ENCODE peak calls at places on chromosomes 11 and 22, in five cellular contexts. N is H1, M is GM12891, I is GM12878, E is HepG2. C is an unnamed sample.

GRCh38 chr11:47768090-47768620 is 1.0 kb upstream of the FNBP4 start:
- DNase-seq in E (no peak), I (no peak), N (no peak), M (no peak), C (no peak)

GRCh38 chr11:65868076-65868667 is 4.4 kb downstream of the EFEMP2 start:
- DNase-seq in E (no peak), I (no peak), N (no peak), M (no peak), C (no peak)

GRCh38 chr22:28867191-28867590 is 16.2 kb upstream of the ZNRF3 start:
- DNase-seq in N (no peak), M (no peak), I (no peak), E (no peak), C (no peak)

GRCh38 chr11:23988381-23989006 is 508.4 kb upstream of the LUZP2 start:
- DNase-seq in M (no peak), I (no peak), E (peak), N (no peak), C (no peak)

GRCh38 chr11:35742707-35743454 is 80.3 kb downstream of the TRIM44 start:
- DNase-seq in M (no peak), I (no peak), E (no peak), N (no peak), C (no peak)

GRCh38 chr11:108754901-108755625 is 90.2 kb downstream of the DDX10 start:
- DNase-seq in M (no peak), N (no peak), E (no peak), I (no peak), C (no peak)

GRCh38 chr11:98572941-98573340 is 447.8 kb upstream of the CNTN5 start:
- DNase-seq in M (no peak), E (no peak), I (no peak), N (no peak), C (no peak)

GRCh38 chr22:17343766-17344165 is 25.5 kb upstream of the CECR2 start:
- DNase-seq in I (no peak), E (no peak), M (no peak), N (no peak), C (no peak)

GRCh38 chr22:44670220-44670983 is 31.6 kb upstream of the PRR5 start:
- DNase-seq in M (no peak), E (no peak), I (no peak), N (no peak), C (no peak)

GRCh38 chr22:41229730-41230398 is 10.9 kb downstream of the CHADL start:
- DNase-seq in I (no peak), N (no peak), M (no peak), E (no peak), C (no peak)

GRCh38 chr22:30810105-30810504 is 115.4 kb downstream of the OSBP2 start:
- DNase-seq in M (no peak), I (no peak), E (no peak), N (no peak), C (no peak)

GRCh38 chr11:121790435-121790834 is 325.6 kb downstream of the BLID start:
- DNase-seq in E (no peak), N (no peak), M (no peak), I (no peak), C (no peak)

GRCh38 chr11:121792185-121792584 is 323.8 kb downstream of the BLID start:
- DNase-seq in I (no peak), N (no peak), E (no peak), M (no peak), C (no peak)

GRCh38 chr11:121795206-121795605 is 320.8 kb downstream of the BLID start:
- DNase-seq in E (no peak), N (no peak), M (no peak), I (no peak), C (no peak)

GRCh38 chr11:121797496-121797895 is 318.5 kb downstream of the BLID start:
- DNase-seq in M (no peak), N (no peak), I (no peak), E (no peak), C (no peak)

DNA sequence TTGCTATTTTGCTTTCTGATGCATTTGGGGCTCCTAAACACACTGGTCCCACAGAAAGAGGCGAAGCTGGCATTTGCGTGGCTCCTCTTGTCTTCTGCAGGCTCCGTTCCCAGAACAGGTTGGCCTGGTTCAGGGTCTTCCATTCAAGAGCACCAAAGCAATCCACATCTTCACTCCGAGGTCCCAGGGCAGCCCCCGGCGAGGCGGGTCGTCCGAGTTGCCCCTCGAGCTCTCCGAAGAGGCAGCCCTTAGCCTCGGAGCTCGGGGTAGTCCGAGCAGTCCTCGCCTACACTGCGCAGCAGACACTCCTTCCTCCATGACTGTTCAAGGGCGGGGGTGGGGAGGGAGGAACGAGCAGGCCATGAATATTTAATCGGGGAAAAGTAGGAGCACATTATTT is 321.3 kb downstream of the BLID start:
- DNase-seq in E (no peak), I (no peak), N (no peak), M (no peak), C (no peak)
- TF ChIP-seq TAF1 in E (no peak), I (no peak), N (no peak), M (no peak), C (no peak)

GRCh38 chr11:114400222-114400973 is at the start of the genes C11orf71 and RBM7:
- DNase-seq in E (peak), I (peak), N (peak), M (peak), C (peak)
- TF ChIP-seq POLR2A in E (peak), I (peak), N (no peak), M (peak), C (peak)

GRCh38 chr11:34468209-34468841 is 29.6 kb downstream of the CAT start:
- DNase-seq in E (peak), N (peak), I (no peak), M (peak), C (peak)
- TF ChIP-seq TAF1 in E (no peak), N (no peak), I (no peak), M (no peak), C (no peak)

GRCh38 chr11:87368151-87368550 is 330.4 kb downstream of the TMEM135 start:
- DNase-seq in M (no peak), E (no peak), N (no peak), I (no peak), C (no peak)
- TF ChIP-seq POLR2A in M (no peak), E (no peak), N (no peak), I (no peak), C (no peak)

DNA sequence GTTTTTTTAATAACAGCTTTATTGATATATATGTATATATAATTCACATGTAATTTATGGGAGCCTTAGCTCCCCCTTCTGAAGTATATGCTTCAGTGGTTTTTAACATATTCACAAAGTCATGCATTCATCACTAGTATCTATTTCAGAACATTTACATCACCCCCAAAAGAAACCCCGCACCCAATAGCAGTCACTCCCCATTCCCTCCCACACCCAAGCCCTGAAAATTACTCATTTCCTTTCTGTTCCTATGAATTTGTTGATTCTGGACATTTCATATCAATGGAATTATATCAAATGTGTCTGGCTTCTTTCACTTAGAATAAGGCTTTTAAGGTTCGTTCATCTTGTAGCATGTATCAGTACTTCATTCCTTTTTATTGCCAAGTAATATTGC is 35.6 kb upstream of the SYT7 start:
- DNase-seq in I (no peak), M (no peak), N (no peak), E (no peak), C (no peak)
- TF ChIP-seq TAF1 in I (no peak), M (no peak), N (no peak), E (no peak), C (no peak)

GRCh38 chr11:73784734-73785133 is 2.9 kb upstream of the MRPL48 start:
- DNase-seq in N (no peak), I (no peak), M (no peak), E (no peak), C (no peak)

GRCh38 chr11:73781303-73781702 is 6.4 kb upstream of the MRPL48 start:
- DNase-seq in N (no peak), M (no peak), E (no peak), I (no peak), C (no peak)

GRCh38 chr11:73783483-73784020 is 4.1 kb upstream of the MRPL48 start:
- DNase-seq in M (no peak), N (no peak), E (peak), I (no peak), C (no peak)

GRCh38 chr11:73784080-73784634 is 3.5 kb upstream of the MRPL48 start:
- DNase-seq in I (no peak), N (no peak), E (peak), M (no peak), C (no peak)

DNA sequence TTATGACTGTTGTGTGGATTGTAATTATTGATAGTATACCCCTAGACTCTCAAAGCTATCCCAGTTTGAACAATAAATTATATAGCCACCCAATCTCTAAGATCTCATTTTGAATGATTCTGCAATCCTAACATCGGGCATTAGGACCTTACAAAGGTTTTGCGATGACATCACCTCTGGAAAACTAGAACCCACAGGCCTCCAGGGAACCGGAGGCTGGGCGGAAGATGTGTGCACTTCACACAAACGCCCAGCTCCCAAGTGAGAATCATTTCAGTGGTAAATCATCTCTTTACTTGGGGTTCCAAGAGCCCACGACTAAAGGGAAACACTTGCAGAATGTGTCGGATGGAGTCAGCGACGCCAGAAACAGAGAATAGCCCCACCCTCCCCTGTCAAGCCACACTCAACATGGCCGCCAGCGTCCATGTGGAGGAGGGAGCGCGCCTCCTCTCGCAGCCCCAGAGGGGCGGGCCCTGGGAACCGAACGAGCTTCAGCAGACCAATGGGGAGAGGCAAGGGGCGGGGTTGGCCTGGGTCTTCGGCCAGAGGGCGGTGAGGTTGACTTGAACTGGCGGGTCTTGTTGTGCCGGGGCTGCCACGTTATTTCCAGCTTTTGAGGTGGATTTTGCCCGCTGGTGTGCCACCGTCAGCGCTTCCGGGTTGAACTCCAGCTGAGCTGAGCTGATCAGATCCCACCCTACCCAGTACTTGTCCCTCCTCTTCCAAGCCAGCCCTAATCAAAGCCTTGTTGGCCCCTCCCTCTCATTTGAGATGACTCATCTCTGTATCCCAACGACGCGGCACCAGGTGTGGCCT is 8.4 kb upstream of the MRPL48 start:
- DNase-seq in E (peak), M (peak), I (peak), N (peak), C (peak)
- TF ChIP-seq POLR2A in E (peak), M (peak), I (peak), N (peak), C (peak)

DNA sequence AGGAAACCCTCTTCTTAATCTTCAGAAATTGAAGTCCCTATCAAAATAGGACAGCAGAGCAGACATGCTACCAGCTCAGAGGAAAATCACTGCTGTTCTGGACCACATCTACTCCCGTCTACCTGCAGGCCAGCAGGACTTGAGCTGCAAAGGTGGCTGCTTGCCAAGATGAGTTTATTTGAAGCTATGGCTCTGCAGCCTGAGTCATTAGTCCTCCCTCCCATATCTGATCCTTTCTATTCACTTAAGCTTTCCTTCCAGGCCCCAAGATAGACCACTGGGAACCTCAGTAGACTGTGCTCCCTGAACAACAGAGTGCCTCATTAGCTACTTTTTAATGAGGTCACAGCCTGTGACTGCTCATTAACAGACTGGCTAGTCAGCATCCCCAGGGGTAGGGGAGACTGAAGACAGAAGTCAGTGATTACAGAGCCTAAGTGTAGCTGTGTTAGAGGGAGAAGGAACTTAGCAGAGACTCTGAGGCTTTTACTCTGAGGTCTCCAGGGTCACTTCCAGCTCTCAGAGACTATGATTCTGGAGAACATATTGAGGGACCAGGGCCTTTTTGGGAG is 6.8 kb upstream of the OR10A2 start:
- DNase-seq in E (no peak), I (no peak), M (no peak), N (no peak), C (no peak)
- TF ChIP-seq TAF1 in E (no peak), I (no peak), M (no peak), N (no peak), C (no peak)

DNA sequence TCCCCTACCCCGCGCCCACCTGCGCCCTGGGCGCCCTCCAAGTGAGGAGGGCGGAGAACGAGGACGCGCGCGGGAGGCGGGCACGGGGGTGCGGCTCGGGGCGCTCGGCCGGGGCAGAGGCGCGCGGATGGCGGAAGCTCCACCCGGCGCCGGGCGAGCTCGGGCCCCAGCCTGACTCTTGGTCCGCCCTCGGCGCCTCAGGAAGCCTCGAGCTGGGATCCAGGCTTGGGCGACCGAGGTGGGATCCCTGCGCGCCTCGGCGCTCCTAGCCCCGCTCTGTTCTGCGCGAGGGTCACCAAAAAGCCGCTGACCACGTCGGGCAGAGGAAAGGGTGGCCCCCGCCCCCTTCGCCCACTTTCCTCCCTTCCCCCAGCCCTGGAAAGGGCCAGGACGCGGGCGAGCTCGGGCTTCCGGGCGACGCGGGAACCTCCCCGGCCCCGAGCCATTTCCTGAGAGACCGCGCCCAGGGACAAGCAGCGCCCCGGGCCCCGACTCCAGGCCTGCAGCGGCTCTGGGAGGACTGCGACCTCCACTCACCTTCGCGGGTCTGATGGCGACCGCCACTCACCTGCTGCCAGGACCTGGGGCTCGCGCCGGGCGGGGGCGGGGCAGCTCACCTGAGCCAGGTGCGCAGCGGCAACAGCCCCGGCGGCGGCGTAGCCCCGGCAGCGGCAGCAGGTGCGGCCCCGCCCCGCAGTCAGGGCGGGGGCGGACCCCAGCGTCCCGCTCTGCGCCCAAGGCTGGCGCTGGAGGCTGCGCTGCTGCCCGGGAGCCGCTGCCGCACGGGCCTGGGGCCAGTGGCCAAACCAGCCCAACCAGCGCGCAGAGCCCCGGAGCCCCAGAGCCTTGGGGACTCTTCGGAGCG is 2.2 kb upstream of the SIGIRR start:
- DNase-seq in E (no peak), I (no peak), M (no peak), N (peak), C (no peak)
- TF ChIP-seq POLR2A in E (no peak), I (peak), M (no peak), N (no peak), C (no peak)